ENCODE peak calls at places on chromosomes 13 and 19, in five cellular contexts. A, B, K, N and V are unnamed samples.

GRCh38 chr13:104953588-104953987 is 1581.9 kb downstream of the EFNB2 start:
- DNase-seq in B (no peak), A (no peak), N (no peak), K (no peak), V (no peak)

GRCh38 chr13:99796175-99796819 is 175.3 kb downstream of the ZIC5 start:
- DNase-seq in A (no peak), N (peak), B (no peak), K (no peak), V (peak)

GRCh38 chr19:54561840-54562239 is 11.8 kb upstream of the LILRA2 start:
- DNase-seq in K (no peak), A (no peak), N (no peak), B (peak), V (no peak)

GRCh38 chr19:1445185-1445931 is 4.6 kb upstream of the APC2 start:
- DNase-seq in K (peak), A (peak), N (peak), B (peak), V (peak)

GRCh38 chr13:39362652-39363390 is 240.2 kb downstream of the LHFPL6 start:
- DNase-seq in K (no peak), B (no peak), N (no peak), A (no peak), V (no peak)

GRCh38 chr19:30684613-30685012 is 312.4 kb downstream of the ZNF536 start:
- DNase-seq in B (no peak), K (no peak), A (no peak), N (no peak), V (no peak)

GRCh38 chr19:47886010-47886559 is at the start of gene SULT2A1:
- DNase-seq in A (no peak), B (no peak), N (no peak), K (no peak), V (no peak)

GRCh38 chr13:82847595-82847994 is 1034.7 kb downstream of the SLITRK1 start:
- DNase-seq in A (no peak), N (no peak), K (no peak), B (no peak), V (no peak)

GRCh38 chr13:25886438-25887214 is 165.2 kb downstream of the SHISA2 start:
- DNase-seq in B (no peak), K (no peak), A (no peak), N (peak), V (peak)

GRCh38 chr19:5913739-5914357 is at the start of gene CAPS:
- DNase-seq in K (peak), A (peak), B (no peak), N (peak), V (peak)

GRCh38 chr13:42028113-42028799 is 20.2 kb upstream of the DGKH start:
- DNase-seq in B (no peak), K (no peak), A (no peak), N (peak), V (no peak)

GRCh38 chr13:99658266-99658991 is 157.2 kb downstream of the TM9SF2 start:
- DNase-seq in K (peak), B (peak), A (peak), N (no peak), V (peak)

GRCh38 chr13:27599845-27600553 is 20.3 kb downstream of the LNX2 start:
- DNase-seq in N (peak), K (no peak), A (no peak), B (no peak), V (peak)

GRCh38 chr13:85408415-85408814 is 390.8 kb downstream of the SLITRK6 start:
- DNase-seq in A (no peak), B (no peak), K (no peak), N (no peak), V (no peak)

GRCh38 chr19:13103961-13104847 is 1.5 kb upstream of the LYL1 start:
- DNase-seq in B (no peak), A (no peak), K (peak), N (no peak), V (no peak)

GRCh38 chr13:40619479-40619814 is 47.0 kb downstream of the FOXO1 start:
- DNase-seq in A (no peak), B (no peak), K (no peak), N (no peak), V (no peak)

GRCh38 chr13:104414771-104415170 is 1348.6 kb upstream of the SLC10A2 start:
- DNase-seq in B (no peak), A (no peak), K (no peak), N (no peak), V (no peak)

GRCh38 chr19:48390188-48391099 is 907 bp downstream of the KDELR1 start:
- DNase-seq in K (peak), A (no peak), B (peak), N (peak), V (peak)

GRCh38 chr19:6087074-6087506 is 23.2 kb downstream of the RFX2 start:
- DNase-seq in N (peak), B (peak), K (no peak), A (no peak), V (peak)

GRCh38 chr13:23724196-23724970 is 154.2 kb downstream of the TNFRSF19 start:
- DNase-seq in A (no peak), K (no peak), B (no peak), N (no peak), V (no peak)

GRCh38 chr19:46611791-46612190 is 10.7 kb downstream of the CALM3 start:
- DNase-seq in N (no peak), K (peak), B (no peak), A (no peak), V (no peak)